ENCODE peak calls at places on chromosomes 5 and 9, in eight cellular contexts. J is H54; I is kidney glomerular epithelial cell; C is AG20443; U is stimulated activated CD4-positive, alpha-beta T cell treated with anti-CD3 and anti-CD28 coated beads, Interleukin-2, amount 100 ng/mL, for 48 hours; B is amniotic stem cell; R is cardiac fibroblast; H is GM13977. G is an unnamed sample.
A peak's percentile ranks its signal among the peaks of the same experiment; 100 is the strongest.

GRCh38 chr5:168734657-168735344 is 155.6 kb upstream of the PANK3 start:
- DNase-seq in R (peak; percentile 62), B (no peak), J (no peak), U (no peak), I (no peak), C (peak; percentile 82), H (peak; percentile 43), G (no peak)

GRCh38 chr9:93525476-93525875 is 50.9 kb upstream of the PHF2 start:
- DNase-seq in I (no peak), B (no peak), J (no peak), H (no peak), U (no peak), R (peak; percentile 54), C (no peak), G (no peak)

GRCh38 chr5:147188200-147189108 is 46.4 kb upstream of the STK32A start:
- DNase-seq in U (peak; percentile 40), C (peak; percentile 80), I (peak; percentile 66), B (peak; percentile 46), H (peak; percentile 43), R (peak; percentile 80), J (peak; percentile 24), G (peak; percentile 33)

GRCh38 chr9:109512170-109512756 is 14.2 kb upstream of the PTPN3 start:
- DNase-seq in R (no peak), B (no peak), U (no peak), I (no peak), J (no peak), H (no peak), C (no peak), G (no peak)

GRCh38 chr5:172640139-172640538 is 924 bp upstream of the NEURL1B start:
- DNase-seq in B (no peak), I (no peak), C (no peak), U (no peak), J (no peak), R (no peak), H (no peak), G (no peak)

GRCh38 chr9:89364664-89365531 is 46.6 kb downstream of the SECISBP2 start:
- DNase-seq in U (no peak), J (no peak), B (no peak), R (no peak), C (no peak), I (no peak), H (no peak), G (peak; percentile 46)

GRCh38 chr5:20619606-20620005 is 631.6 kb upstream of the CDH18 start:
- DNase-seq in I (no peak), R (no peak), B (no peak), H (no peak), U (no peak), J (no peak), C (no peak), G (no peak)

GRCh38 chr9:136077491-136077890 is 17.6 kb downstream of the NACC2 start:
- DNase-seq in J (no peak), C (no peak), R (no peak), I (no peak), H (no peak), U (no peak), B (no peak), G (no peak)

GRCh38 chr9:26356491-26356890 is 536.1 kb downstream of the CAAP1 start:
- DNase-seq in I (no peak), H (no peak), C (no peak), J (no peak), B (no peak), R (no peak), U (no peak), G (no peak)

GRCh38 chr9:120281665-120282064 is 298.3 kb downstream of the CDK5RAP2 start:
- DNase-seq in U (no peak), I (no peak), J (no peak), R (no peak), H (no peak), B (no peak), C (no peak), G (no peak)

GRCh38 chr5:132184588-132184987 is 43.1 kb downstream of the P4HA2 start:
- DNase-seq in I (no peak), C (no peak), B (no peak), U (no peak), R (no peak), H (no peak), J (no peak), G (no peak)

GRCh38 chr5:154840435-154841272 is 9.7 kb downstream of the FAXDC2 start:
- DNase-seq in I (no peak), C (no peak), R (no peak), J (no peak), B (no peak), H (no peak), U (no peak), G (no peak)

GRCh38 chr9:77764894-77765780 is 117.0 kb upstream of the GNA14 start:
- DNase-seq in J (no peak), C (peak; percentile 26), H (no peak), U (no peak), R (peak; percentile 84), I (no peak), B (peak; percentile 5), G (peak; percentile 18)

GRCh38 chr5:66958126-66958983 is 238.2 kb downstream of the CD180 start:
- DNase-seq in H (no peak), R (peak; percentile 80), B (no peak), U (no peak), J (no peak), C (peak; percentile 57), I (no peak), G (peak; percentile 55)

GRCh38 chr9:79256691-79257213 is 315.0 kb upstream of the TLE4 start:
- DNase-seq in R (peak; percentile 29), C (peak; percentile 61), B (no peak), U (no peak), H (no peak), I (peak; percentile 99), J (peak; percentile 43), G (peak; percentile 9)

GRCh38 chr9:35071814-35072460 is 488 bp downstream of the VCP start:
- DNase-seq in R (peak; percentile 91), J (peak; percentile 42), U (peak; percentile 56), H (peak; percentile 90), C (peak; percentile 91), I (peak; percentile 74), B (peak; percentile 68), G (peak; percentile 86)

GRCh38 chr9:113187935-113188595 is 33.0 kb downstream of the FKBP15 start:
- DNase-seq in U (no peak), I (peak; percentile 40), R (peak; percentile 92), C (peak; percentile 91), J (peak; percentile 75), H (no peak), B (peak; percentile 75), G (peak; percentile 93)

GRCh38 chr9:738209-738915 is 103.1 kb upstream of the DMRT1 start:
- DNase-seq in U (no peak), R (peak; percentile 78), I (peak; percentile 92), H (no peak), B (peak; percentile 79), C (peak; percentile 81), J (peak; percentile 44), G (peak; percentile 94)

GRCh38 chr9:104987743-104988142 is 59.8 kb upstream of the ABCA1 start:
- DNase-seq in J (no peak), C (no peak), U (no peak), B (no peak), R (no peak), I (no peak), H (no peak), G (peak; percentile 54)

GRCh38 chr5:88298425-88298824 is 29.8 kb upstream of the TMEM161B start:
- DNase-seq in B (no peak), J (no peak), H (no peak), I (no peak), U (no peak), R (peak; percentile 6), C (peak; percentile 18), G (peak; percentile 12)

GRCh38 chr9:131668439-131669233 is 71.2 kb downstream of the RAPGEF1 start:
- DNase-seq in R (no peak), U (peak; percentile 67), B (no peak), H (peak; percentile 78), C (peak; percentile 73), I (peak; percentile 70), J (no peak), G (peak; percentile 58)

GRCh38 chr9:91992636-91993035 is 42.6 kb upstream of the ROR2 start:
- DNase-seq in R (no peak), H (no peak), I (no peak), J (no peak), B (no peak), C (peak; percentile 90), U (no peak), G (no peak)

GRCh38 chr9:92151691-92152393 is 36.6 kb upstream of the SPTLC1 start:
- DNase-seq in C (peak; percentile 81), B (no peak), U (no peak), J (peak; percentile 83), R (peak; percentile 68), I (no peak), H (no peak), G (peak; percentile 74)

GRCh38 chr9:137787376-137787775 is 90.2 kb upstream of the CACNA1B start:
- DNase-seq in U (no peak), H (no peak), R (no peak), I (no peak), C (no peak), J (no peak), B (no peak), G (no peak)

GRCh38 chr5:55226934-55227737 is at the start of gene MCIDAS:
- DNase-seq in C (peak; percentile 70), J (peak; percentile 81), R (no peak), U (no peak), I (peak; percentile 26), H (peak; percentile 88), B (no peak), G (peak; percentile 72)

GRCh38 chr9:106486685-106487084 is 376.3 kb upstream of the ZNF462 start:
- DNase-seq in R (no peak), B (no peak), J (no peak), U (no peak), C (no peak), H (no peak), I (no peak), G (peak; percentile 64)

GRCh38 chr5:36442796-36443195 is 141.1 kb upstream of the RANBP3L start:
- DNase-seq in I (peak; percentile 20), J (peak; percentile 20), R (peak; percentile 44), C (no peak), H (no peak), U (no peak), B (peak; percentile 18), G (peak; percentile 81)

GRCh38 chr9:124079176-124079925 is 67.8 kb downstream of the LHX2 start:
- DNase-seq in R (peak; percentile 62), U (no peak), J (peak; percentile 80), B (no peak), C (peak; percentile 81), H (no peak), I (peak; percentile 31), G (no peak)

GRCh38 chr9:134063876-134064450 is 3.9 kb downstream of the BRD3 start:
- DNase-seq in H (no peak), I (no peak), B (no peak), J (no peak), R (no peak), C (no peak), U (no peak), G (no peak)

GRCh38 chr9:129989362-129989708 is 53.7 kb downstream of the FNBP1 start:
- DNase-seq in R (no peak), B (no peak), C (no peak), I (no peak), H (no peak), J (no peak), U (no peak), G (no peak)

GRCh38 chr5:84642324-84642723 is 257.6 kb upstream of the EDIL3 start:
- DNase-seq in J (no peak), C (no peak), U (no peak), I (no peak), R (no peak), B (no peak), H (no peak), G (no peak)

GRCh38 chr9:38382141-38382540 is 10.4 kb upstream of the ALDH1B1 start:
- DNase-seq in H (no peak), C (no peak), J (no peak), U (no peak), R (no peak), B (no peak), I (no peak), G (no peak)

GRCh38 chr9:38687389-38687842 is 32.5 kb downstream of the FAM240B start:
- DNase-seq in C (peak; percentile 34), J (no peak), I (peak; percentile 76), R (peak; percentile 33), U (peak; percentile 16), H (no peak), B (no peak), G (peak; percentile 54)

G was measured in mammary epithelial cell.